ENCODE peak calls at places on chromosomes 7 and 10, in seven cellular contexts. Q is HepG2, B is HCT116, L is K562, C is H1, M is SK-N-SH, F is GM12878. E is an unnamed sample.

GRCh38 chr7:100465299-100465698 is 1.2 kb upstream of the SPACDR start:
- DNase-seq in Q (no peak), B (no peak), L (no peak), C (no peak), M (no peak), F (no peak), E (no peak)

GRCh38 chr10:73588656-73589055 is 2.5 kb downstream of the USP54 start:
- DNase-seq in Q (peak; percentile 47), B (no peak), L (no peak), C (no peak), M (no peak), F (no peak), E (no peak)

GRCh38 chr10:79405221-79405994 is 40.0 kb downstream of the ZCCHC24 start:
- DNase-seq in Q (no peak), B (no peak), L (no peak), C (no peak), M (no peak), F (no peak), E (no peak)

GRCh38 chr7:119733480-119733879 is 539.5 kb upstream of the KCND2 start:
- DNase-seq in Q (no peak), B (no peak), L (no peak), C (no peak), M (no peak), F (no peak), E (no peak)

GRCh38 chr7:81181066-81181465 is 262.2 kb upstream of the SEMA3C start:
- DNase-seq in Q (no peak), B (no peak), L (no peak), C (no peak), M (no peak), F (no peak), E (no peak)

GRCh38 chr7:75534727-75535307 is 42.7 kb downstream of the SPDYE5 start:
- DNase-seq in Q (no peak), B (no peak), L (peak; percentile 8), C (no peak), M (no peak), F (peak; percentile 35), E (no peak)

GRCh38 chr7:155296788-155297516 is 726 bp upstream of the INSIG1 start:
- DNase-seq in Q (no peak), B (no peak), L (peak; percentile 66), C (peak; percentile 70), M (no peak), F (no peak), E (peak; percentile 31)

GRCh38 chr10:81872206-81872605 is 2.8 kb upstream of the NRG3 start:
- DNase-seq in Q (no peak), B (no peak), L (no peak), C (no peak), M (no peak), F (no peak), E (no peak)

GRCh38 chr10:88953662-88954061 is 1.1 kb upstream of the ACTA2 start:
- DNase-seq in Q (no peak), B (no peak), L (no peak), C (no peak), M (no peak), F (no peak), E (no peak)

GRCh38 chr7:155593455-155594162 is 47.2 kb upstream of the CNPY1 start:
- DNase-seq in Q (no peak), B (no peak), L (no peak), C (no peak), M (no peak), F (no peak), E (no peak)

GRCh38 chr10:29585488-29585976 is 49.2 kb downstream of the SVIL start:
- DNase-seq in Q (no peak), B (no peak), L (no peak), C (peak; percentile 62), M (no peak), F (no peak), E (peak; percentile 70)

GRCh38 chr7:44590910-44591309 is 8.9 kb upstream of the TMED4 start:
- DNase-seq in Q (no peak), B (no peak), L (no peak), C (no peak), M (no peak), F (no peak), E (no peak)

GRCh38 chr7:134695321-134695860 is 48.7 kb downstream of the BPGM start:
- DNase-seq in Q (no peak), B (no peak), L (no peak), C (no peak), M (no peak), F (no peak), E (no peak)

GRCh38 chr10:16843252-16843870 is 26.1 kb upstream of the RSU1 start:
- DNase-seq in Q (peak; percentile 64), B (peak; percentile 58), L (peak; percentile 10), C (no peak), M (peak; percentile 34), F (peak; percentile 12), E (peak; percentile 73)

GRCh38 chr10:133465950-133466474 is 12.3 kb downstream of the SCART1 start:
- DNase-seq in Q (no peak), B (no peak), L (no peak), C (no peak), M (no peak), F (no peak), E (no peak)

GRCh38 chr7:93923946-93924345 is 2.4 kb downstream of the GNG11 start:
- DNase-seq in Q (no peak), B (no peak), L (no peak), C (no peak), M (no peak), F (no peak), E (no peak)

GRCh38 chr7:27107391-27107900 is 5.0 kb upstream of the HOXA2 start:
- DNase-seq in Q (no peak), B (no peak), L (no peak), C (no peak), M (no peak), F (no peak), E (no peak)

GRCh38 chr7:37698271-37698670 is 14.7 kb downstream of the GPR141 start:
- DNase-seq in Q (no peak), B (no peak), L (no peak), C (no peak), M (no peak), F (no peak), E (no peak)

GRCh38 chr10:5614081-5614721 is 52.2 kb downstream of the ASB13 start:
- DNase-seq in Q (no peak), B (no peak), L (no peak), C (no peak), M (no peak), F (no peak), E (no peak)

GRCh38 chr7:80760292-80760691 is 121.8 kb downstream of the CD36 start:
- DNase-seq in Q (peak; percentile 1), B (no peak), L (no peak), C (no peak), M (no peak), F (no peak), E (no peak)

GRCh38 chr7:86295526-86295925 is 348.2 kb upstream of the GRM3 start:
- DNase-seq in Q (no peak), B (no peak), L (no peak), C (no peak), M (no peak), F (no peak), E (no peak)

GRCh38 chr10:72954230-72954595 is 393 bp downstream of the PLA2G12B start:
- DNase-seq in Q (peak; percentile 5), B (no peak), L (no peak), C (no peak), M (no peak), F (no peak), E (no peak)

GRCh38 chr7:92325173-92325572 is 79.4 kb downstream of the ANKIB1 start:
- DNase-seq in Q (no peak), B (no peak), L (no peak), C (no peak), M (no peak), F (no peak), E (no peak)

GRCh38 chr10:60820093-60820769 is 42.0 kb downstream of the CDK1 start:
- DNase-seq in Q (no peak), B (no peak), L (no peak), C (no peak), M (no peak), F (peak; percentile 24), E (peak; percentile 42)

GRCh38 chr10:3754727-3755439 is 30.1 kb downstream of the KLF6 start:
- DNase-seq in Q (peak; percentile 60), B (peak; percentile 91), L (peak; percentile 22), C (no peak), M (no peak), F (no peak), E (no peak)

GRCh38 chr7:130365511-130366441 is 14.5 kb upstream of the CPA1 start:
- DNase-seq in Q (no peak), B (no peak), L (no peak), C (no peak), M (peak; percentile 73), F (peak; percentile 51), E (no peak)

GRCh38 chr10:114638874-114639625 is 19.0 kb downstream of the ABLIM1 start:
- DNase-seq in Q (no peak), B (no peak), L (no peak), C (no peak), M (no peak), F (peak; percentile 27), E (no peak)

GRCh38 chr7:32051128-32051527 is 19.1 kb downstream of the PDE1C start:
- DNase-seq in Q (no peak), B (no peak), L (no peak), C (no peak), M (no peak), F (no peak), E (no peak)

GRCh38 chr10:75106242-75106641 is 5.2 kb upstream of the SAMD8 start:
- DNase-seq in Q (no peak), B (no peak), L (no peak), C (peak; percentile 45), M (no peak), F (no peak), E (no peak)

GRCh38 chr10:11097686-11098085 is 80.0 kb downstream of the CELF2 start:
- DNase-seq in Q (no peak), B (no peak), L (no peak), C (no peak), M (no peak), F (peak; percentile 36), E (no peak)
- TF ChIP-seq JUND in Q (no peak), B (no peak), L (no peak), C (no peak), M (no peak), F (no peak), E (no peak)

DNA sequence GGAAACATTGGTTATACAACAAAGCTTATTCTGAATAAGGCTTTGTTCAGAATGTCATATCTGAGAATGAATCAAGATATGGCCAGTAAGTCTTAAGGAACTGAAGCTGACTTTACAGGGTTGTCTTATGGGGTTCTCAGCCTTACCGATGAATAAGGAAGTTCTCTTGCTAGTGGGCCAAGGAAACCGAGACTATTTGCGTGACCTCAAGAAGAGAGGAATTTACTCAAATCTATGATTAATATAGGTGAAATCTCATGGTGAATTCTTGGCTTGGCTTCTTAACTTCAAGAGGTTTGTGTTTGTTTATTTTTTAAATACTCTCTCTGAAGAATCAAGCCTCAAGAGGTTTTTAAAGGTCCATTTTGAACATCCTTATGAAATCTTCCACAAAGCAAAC is 4.7 kb upstream of the MRLN start:
- DNase-seq in Q (no peak), B (no peak), L (no peak), C (no peak), M (no peak), F (no peak), E (no peak)
- TF ChIP-seq JUND in Q (no peak), B (no peak), L (no peak), C (no peak), M (no peak), F (no peak), E (no peak)

GRCh38 chr10:96610817-96611216 is 24.0 kb upstream of the TM9SF3 start:
- DNase-seq in Q (no peak), B (no peak), L (no peak), C (no peak), M (no peak), F (no peak), E (no peak)
- TF ChIP-seq JUND in Q (no peak), B (no peak), L (no peak), C (no peak), M (no peak), F (no peak), E (no peak)

GRCh38 chr7:2029936-2030335 is 202.8 kb downstream of the MAD1L1 start:
- DNase-seq in Q (no peak), B (no peak), L (no peak), C (no peak), M (peak; percentile 15), F (no peak), E (no peak)
- TF ChIP-seq JUND in Q (no peak), B (no peak), L (no peak), C (no peak), M (no peak), F (no peak), E (no peak)